ENCODE peak calls at places on chromosomes 6 and 20, in four cellular contexts. M is WTC11, E is HepG2, H is K562. V is an unnamed sample.

GRCh38 chr6:122049341-122049740 is 350.1 kb upstream of the HSF2 start:
- DNase-seq in M (peak; percentile 18), H (no peak), E (no peak), V (peak; percentile 55)

GRCh38 chr6:95081949-95082348 is 495.4 kb upstream of the MANEA start:
- DNase-seq in H (no peak), E (no peak), M (no peak), V (no peak)

GRCh38 chr6:42450314-42451145 is 1.2 kb downstream of the TRERF1 start:
- DNase-seq in H (no peak), M (no peak), E (no peak), V (no peak)

GRCh38 chr20:51484141-51484815 is 58.2 kb downstream of the NFATC2 start:
- DNase-seq in H (no peak), M (no peak), E (no peak), V (no peak)

GRCh38 chr6:89828988-89829590 is 591 bp upstream of the CASP8AP2 start:
- DNase-seq in E (no peak), H (no peak), M (no peak), V (no peak)

GRCh38 chr6:154277578-154278128 is 79.0 kb downstream of the IPCEF1 start:
- DNase-seq in E (no peak), H (no peak), M (no peak), V (no peak)

GRCh38 chr20:31653573-31653972 is 15.9 kb downstream of the COX4I2 start:
- DNase-seq in H (no peak), M (no peak), E (no peak), V (no peak)

GRCh38 chr6:14838041-14838596 is 407.8 kb upstream of the JARID2 start:
- DNase-seq in E (no peak), H (no peak), M (no peak), V (no peak)

GRCh38 chr6:165716886-165717285 is 53.8 kb upstream of the PDE10A start:
- DNase-seq in M (no peak), H (no peak), E (no peak), V (no peak)

GRCh38 chr20:1818895-1819294 is 76.3 kb upstream of the SIRPA start:
- DNase-seq in H (no peak), E (no peak), M (no peak), V (no peak)

GRCh38 chr20:1818247-1818840 is 76.9 kb upstream of the SIRPA start:
- DNase-seq in M (no peak), H (no peak), E (no peak), V (no peak)

GRCh38 chr20:1822564-1823420 is 72.4 kb upstream of the SIRPA start:
- DNase-seq in E (peak; percentile 39), M (no peak), H (no peak), V (no peak)

GRCh38 chr20:1819311-1820136 is 75.7 kb upstream of the SIRPA start:
- DNase-seq in M (no peak), H (no peak), E (no peak), V (no peak)

GRCh38 chr20:1820137-1821074 is 74.8 kb upstream of the SIRPA start:
- DNase-seq in M (no peak), H (no peak), E (no peak), V (no peak)
- TF ChIP-seq ELF4 in M (no peak), H (no peak), E (no peak), V (no peak)

GRCh38 chr6:108353853-108354252 is 59.0 kb downstream of the AFG1L start:
- DNase-seq in H (no peak), M (no peak), E (no peak), V (no peak)
- TF ChIP-seq ELF4 in H (no peak), M (no peak), E (no peak), V (no peak)

GRCh38 chr6:971981-972640 is 279.2 kb upstream of the EXOC2 start:
- DNase-seq in H (no peak), E (no peak), M (no peak), V (no peak)
- TF ChIP-seq ELF4 in H (no peak), E (no peak), M (no peak), V (no peak)

DNA sequence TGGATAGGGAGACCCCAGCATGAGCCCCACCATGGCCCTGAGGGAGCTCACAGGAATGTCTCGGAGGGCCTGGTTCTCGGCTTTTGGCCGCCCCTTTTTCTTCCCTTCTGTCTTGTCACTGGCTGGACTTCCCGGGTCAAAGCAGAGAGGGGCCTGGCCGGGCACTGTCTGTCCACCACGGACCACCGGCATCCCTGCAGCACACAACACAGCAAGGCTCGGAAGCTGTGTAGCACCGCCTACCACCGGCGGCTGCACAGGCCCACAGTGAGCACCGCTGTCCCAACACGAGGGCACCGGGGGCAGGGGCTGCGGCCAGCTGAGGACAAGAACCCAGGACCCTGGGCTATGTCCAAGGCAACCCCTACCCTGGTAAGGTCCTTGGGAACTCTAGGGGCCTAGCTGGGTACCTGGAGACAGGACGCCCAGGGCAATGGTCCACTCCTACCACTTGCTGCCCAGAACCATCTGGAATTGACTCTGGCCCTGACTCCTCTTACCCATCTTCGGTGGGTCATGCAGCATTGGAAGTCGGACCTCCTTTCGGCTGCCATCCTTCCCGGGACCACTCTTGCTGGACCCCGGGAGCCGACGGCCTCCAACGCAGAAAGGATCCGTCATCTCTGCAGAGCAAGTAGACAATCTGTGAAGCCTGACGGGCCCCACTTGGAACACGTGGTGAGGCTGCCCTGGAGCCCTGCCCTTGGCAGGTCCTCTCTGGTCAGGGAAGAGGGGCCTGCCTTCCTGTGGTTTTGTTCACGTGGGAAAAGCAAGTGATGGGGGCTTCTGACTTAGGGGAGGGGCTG is 2.2 kb downstream of the ZNF512B start:
- DNase-seq in M (no peak), E (no peak), H (no peak), V (no peak)
- TF ChIP-seq ELF4 in M (no peak), E (no peak), H (no peak), V (no peak)

DNA sequence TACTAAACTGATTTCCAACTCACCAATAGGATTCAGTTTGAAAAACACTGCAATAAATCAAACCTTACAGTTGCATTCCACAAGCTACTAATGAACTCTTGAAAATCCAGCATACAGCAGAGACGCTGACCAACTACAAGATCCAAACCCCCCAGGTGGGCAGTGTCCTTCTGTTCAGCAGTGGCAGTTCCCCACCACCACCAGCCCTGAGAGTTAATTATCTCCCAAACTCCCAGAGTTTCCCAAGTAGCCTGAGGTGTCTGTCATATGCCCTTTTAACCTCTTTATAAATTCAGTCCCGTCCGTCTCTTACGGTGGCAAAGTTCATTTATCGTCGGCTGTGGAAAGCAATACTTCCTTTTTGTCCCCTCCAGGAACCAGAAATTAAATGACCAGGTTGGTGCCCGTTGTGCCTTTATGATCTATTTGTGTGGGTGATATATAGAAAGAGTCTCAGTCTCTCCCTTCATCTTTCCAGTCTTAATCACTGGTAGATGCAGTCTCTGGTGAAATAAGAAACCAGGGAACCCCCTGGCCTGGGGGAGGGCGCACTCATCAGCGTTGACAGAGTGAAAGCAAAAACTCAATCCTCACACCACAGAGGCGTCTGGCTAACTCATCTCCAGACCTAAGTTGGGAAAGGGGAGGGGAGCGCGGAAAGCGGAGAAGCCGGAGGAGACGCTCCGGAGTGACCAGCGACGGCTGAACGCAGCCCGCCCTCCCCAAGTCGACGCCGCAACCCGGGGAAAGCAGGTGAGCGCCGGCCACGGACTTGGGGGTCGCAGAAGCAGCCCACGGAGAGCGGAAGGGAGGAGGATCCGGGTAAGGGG is 717 bp downstream of the MRPL14 start:
- DNase-seq in H (peak; percentile 84), E (peak; percentile 50), M (peak; percentile 63), V (peak; percentile 69)
- TF ChIP-seq ELF4 in H (no peak), E (no peak), M (no peak), V (no peak)

GRCh38 chr6:7114744-7115451 is 7.1 kb downstream of the RREB1 start:
- DNase-seq in H (no peak), M (no peak), E (no peak), V (no peak)
- TF ChIP-seq ELF4 in H (no peak), M (no peak), E (no peak), V (no peak)

GRCh38 chr6:85643530-85644373 is 1.1 kb upstream of the SYNCRIP start:
- DNase-seq in E (peak; percentile 85), H (peak; percentile 75), M (peak; percentile 92), V (peak; percentile 58)

GRCh38 chr6:85642774-85643529 is at the start of gene SYNCRIP:
- DNase-seq in M (peak; percentile 98), H (peak; percentile 92), E (peak; percentile 95), V (peak; percentile 87)

GRCh38 chr6:85641916-85642773 is 541 bp downstream of the SYNCRIP start:
- DNase-seq in H (peak; percentile 18), M (peak; percentile 30), E (peak; percentile 35), V (peak; percentile 22)

GRCh38 chr6:85640806-85641205 is 1.9 kb downstream of the SYNCRIP start:
- DNase-seq in M (no peak), E (no peak), H (no peak), V (no peak)

GRCh38 chr6:85641522-85641915 is 1.2 kb downstream of the SYNCRIP start:
- DNase-seq in E (no peak), M (no peak), H (no peak), V (no peak)
- TF ChIP-seq ELF4 in E (no peak), M (no peak), H (no peak), V (no peak)

V was measured in HEK293T.